ENCODE peak calls at places on chromosomes 11 and 22, in seven cellular contexts. A, P, Y, H, Q, M and I are unnamed samples.

GRCh38 chr11:117431436-117431835 is 103.8 kb downstream of the CEP164 start:
- DNase-seq in A (no peak), P (no peak), Y (no peak), H (no peak), Q (no peak), M (no peak), I (no peak)

GRCh38 chr11:131190446-131190845 is 180.0 kb upstream of the NTM start:
- DNase-seq in A (no peak), P (no peak), Y (no peak), H (no peak), Q (no peak), M (no peak), I (no peak)

GRCh38 chr11:95228081-95228859 is 2.7 kb downstream of the SESN3 start:
- DNase-seq in A (no peak), P (no peak), Y (no peak), H (no peak), Q (no peak), M (no peak), I (peak; percentile 14)

GRCh38 chr11:111581341-111581740 is 20.9 kb upstream of the SIK2 start:
- DNase-seq in A (no peak), P (no peak), Y (no peak), H (no peak), Q (no peak), M (no peak), I (no peak)

GRCh38 chr22:43151251-43152000 is at the start of gene TSPO:
- DNase-seq in A (peak; percentile 76), P (peak; percentile 89), Y (peak; percentile 40), H (no peak), Q (no peak), M (no peak), I (peak; percentile 38)

GRCh38 chr22:29938285-29938693 is 55.3 kb downstream of the MTMR3 start:
- DNase-seq in A (no peak), P (no peak), Y (no peak), H (no peak), Q (no peak), M (no peak), I (no peak)

GRCh38 chr11:14042686-14043440 is 80.3 kb downstream of the SPON1 start:
- DNase-seq in A (no peak), P (no peak), Y (no peak), H (no peak), Q (no peak), M (no peak), I (no peak)

GRCh38 chr11:90947930-90948329 is 725.1 kb upstream of the CHORDC1 start:
- DNase-seq in A (no peak), P (no peak), Y (peak; percentile 6), H (no peak), Q (no peak), M (no peak), I (no peak)

GRCh38 chr11:65069217-65069616 is 10.9 kb upstream of the NAALADL1 start:
- DNase-seq in A (no peak), P (no peak), Y (no peak), H (peak; percentile 63), Q (no peak), M (no peak), I (no peak)

GRCh38 chr22:19886605-19887250 is 32.1 kb upstream of the GNB1L start:
- DNase-seq in A (no peak), P (no peak), Y (no peak), H (no peak), Q (peak; percentile 9), M (no peak), I (peak; percentile 78)

GRCh38 chr11:80165763-80166162 is 724.9 kb upstream of the TENM4 start:
- DNase-seq in A (no peak), P (no peak), Y (no peak), H (no peak), Q (no peak), M (no peak), I (no peak)

GRCh38 chr11:19447150-19447566 is 206.4 kb upstream of the E2F8 start:
- DNase-seq in A (no peak), P (no peak), Y (no peak), H (no peak), Q (no peak), M (no peak), I (peak; percentile 47)

GRCh38 chr22:46069518-46070214 is 80.7 kb upstream of the PPARA start:
- DNase-seq in A (no peak), P (peak; percentile 78), Y (peak; percentile 96), H (no peak), Q (no peak), M (peak; percentile 91), I (peak; percentile 92)

GRCh38 chr22:19559324-19559811 is 35.2 kb upstream of the CLDN5 start:
- DNase-seq in A (no peak), P (no peak), Y (no peak), H (no peak), Q (peak; percentile 41), M (no peak), I (no peak)

GRCh38 chr11:111422494-111423249 is 43.6 kb upstream of the POU2AF1 start:
- DNase-seq in A (peak; percentile 87), P (peak; percentile 64), Y (peak; percentile 55), H (peak; percentile 82), Q (peak; percentile 87), M (peak; percentile 37), I (no peak)

GRCh38 chr22:38766076-38766777 is 10.4 kb upstream of the SUN2 start:
- DNase-seq in A (peak; percentile 89), P (peak; percentile 77), Y (peak; percentile 82), H (peak; percentile 74), Q (peak; percentile 84), M (peak; percentile 79), I (peak; percentile 30)

GRCh38 chr11:83235825-83236224 is 42.3 kb downstream of the ANKRD42 start:
- DNase-seq in A (no peak), P (no peak), Y (no peak), H (no peak), Q (no peak), M (no peak), I (no peak)

GRCh38 chr11:76735841-76736240 is 47.3 kb upstream of the TSKU start:
- DNase-seq in A (no peak), P (no peak), Y (no peak), H (no peak), Q (no peak), M (no peak), I (no peak)

GRCh38 chr11:76736266-76736665 is 46.9 kb upstream of the TSKU start:
- DNase-seq in A (no peak), P (no peak), Y (no peak), H (no peak), Q (no peak), M (no peak), I (no peak)

GRCh38 chr11:76735218-76735480 is 48.0 kb upstream of the TSKU start:
- DNase-seq in A (no peak), P (no peak), Y (no peak), H (no peak), Q (no peak), M (no peak), I (no peak)

GRCh38 chr11:76738618-76739220 is 44.4 kb upstream of the TSKU start:
- DNase-seq in A (no peak), P (no peak), Y (no peak), H (no peak), Q (no peak), M (no peak), I (peak; percentile 22)

GRCh38 chr11:76736773-76737495 is 46.2 kb upstream of the TSKU start:
- DNase-seq in A (no peak), P (no peak), Y (no peak), H (no peak), Q (no peak), M (no peak), I (no peak)
- TF ChIP-seq MAX in A (no peak), P (no peak), Y (no peak), H (no peak), Q (no peak), M (no peak), I (no peak)

GRCh38 chr11:115739878-115740277 is 235.7 kb upstream of the CADM1 start:
- DNase-seq in A (no peak), P (no peak), Y (no peak), H (no peak), Q (no peak), M (no peak), I (no peak)

GRCh38 chr11:115741376-115741775 is 237.2 kb upstream of the CADM1 start:
- DNase-seq in A (no peak), P (no peak), Y (no peak), H (no peak), Q (no peak), M (no peak), I (no peak)

GRCh38 chr11:115740365-115740764 is 236.2 kb upstream of the CADM1 start:
- DNase-seq in A (no peak), P (no peak), Y (no peak), H (no peak), Q (no peak), M (no peak), I (no peak)

GRCh38 chr11:115737875-115738274 is 233.7 kb upstream of the CADM1 start:
- DNase-seq in A (no peak), P (no peak), Y (no peak), H (no peak), Q (no peak), M (no peak), I (no peak)

DNA sequence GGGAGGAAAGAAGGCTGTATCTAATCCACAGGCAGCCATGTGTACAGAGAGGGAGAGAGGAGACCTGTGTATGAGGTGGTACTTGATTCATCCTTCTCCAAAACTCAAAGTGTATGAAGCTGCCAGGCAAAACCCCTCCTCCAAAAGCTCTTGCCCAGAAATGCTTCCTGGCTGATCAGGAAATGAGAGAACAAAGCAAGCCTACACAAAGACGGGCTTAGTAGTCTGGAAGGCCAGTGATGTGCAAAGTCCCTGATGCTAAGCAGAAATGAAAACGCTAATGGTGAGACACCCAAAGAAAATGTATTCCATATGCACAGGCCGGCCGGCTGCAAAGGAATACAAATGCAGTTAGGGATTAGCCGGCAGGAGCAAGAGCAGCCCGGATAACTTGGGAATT is 234.9 kb upstream of the CADM1 start:
- DNase-seq in A (no peak), P (no peak), Y (no peak), H (no peak), Q (no peak), M (no peak), I (no peak)
- TF ChIP-seq CTCF in A (no peak), P (no peak), Y (no peak), H (no peak), Q (no peak), M (no peak), I (no peak)

GRCh38 chr11:73787051-73787642 is 527 bp upstream of the MRPL48 start:
- DNase-seq in A (no peak), P (no peak), Y (no peak), H (no peak), Q (no peak), M (no peak), I (no peak)
- TF ChIP-seq MAX in A (no peak), P (no peak), Y (no peak), H (no peak), Q (no peak), M (no peak), I (no peak)

DNA sequence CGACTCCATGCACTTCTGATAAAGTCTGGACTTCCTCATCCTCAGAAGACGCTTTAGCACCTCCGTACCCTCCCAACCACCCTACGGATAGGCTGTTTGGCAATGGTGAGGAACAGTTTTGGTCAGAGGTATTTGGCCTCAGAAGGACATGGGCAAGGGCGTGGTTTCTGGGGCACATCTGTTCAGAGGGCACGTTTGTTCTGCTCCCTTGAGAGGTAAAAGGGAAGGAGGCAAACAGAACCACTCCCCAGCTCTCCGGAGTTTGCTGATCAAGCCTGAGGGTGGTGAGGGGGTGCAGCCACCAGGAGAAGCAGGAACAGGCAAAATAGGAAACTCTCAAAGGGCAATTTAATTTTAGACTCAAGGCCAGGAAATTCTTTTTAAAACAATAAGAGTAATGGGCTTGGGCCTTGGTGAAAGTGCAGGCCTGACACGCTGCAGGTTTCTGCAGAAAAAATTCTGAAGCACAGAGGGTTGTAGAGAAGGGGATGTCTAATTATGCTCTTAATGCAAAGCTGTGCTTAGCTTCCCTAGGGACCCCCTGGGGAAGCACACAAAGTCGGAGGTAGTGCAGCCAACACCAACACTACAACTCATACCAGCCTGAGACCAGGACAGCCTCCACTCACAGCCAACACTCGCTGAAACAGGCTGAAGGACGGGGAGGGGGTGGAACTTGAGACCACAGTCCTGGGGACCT is 23.3 kb downstream of the ETS1 start:
- DNase-seq in A (no peak), P (no peak), Y (no peak), H (no peak), Q (no peak), M (no peak), I (no peak)
- TF ChIP-seq CTCF in A (no peak), P (no peak), Y (no peak), H (no peak), Q (no peak), M (no peak), I (no peak)